ENCODE peak calls at places on chromosomes 4 and X, in four cellular contexts. N, F, E and G are unnamed samples.

GRCh38 chr4:184267206-184267608 is 49.5 kb upstream of the ENPP6 start:
- DNase-seq in N (no peak), F (no peak), E (no peak), G (no peak)

GRCh38 chrX:13855689-13856425 is 39.0 kb upstream of the GPM6B start:
- DNase-seq in N (no peak), F (no peak), E (no peak), G (no peak)

GRCh38 chr4:78653655-78654054 is 102.1 kb downstream of the ANXA3 start:
- DNase-seq in N (no peak), F (no peak), E (no peak), G (no peak)

GRCh38 chr4:88244821-88245579 is 39.4 kb downstream of the PPM1K start:
- DNase-seq in N (no peak), F (no peak), E (no peak), G (no peak)

GRCh38 chr4:60562353-60562752 is 637.8 kb upstream of the ADGRL3 start:
- DNase-seq in N (no peak), F (no peak), E (no peak), G (no peak)

GRCh38 chrX:107602694-107603239 is 25.5 kb upstream of the PRPS1 start:
- DNase-seq in N (no peak), F (no peak), E (no peak), G (no peak)

GRCh38 chr4:11495291-11495690 is 66.6 kb upstream of the HS3ST1 start:
- DNase-seq in N (no peak), F (no peak), E (no peak), G (no peak)

GRCh38 chr4:114108869-114109268 is 129.4 kb upstream of the ARSJ start:
- DNase-seq in N (no peak), F (no peak), E (no peak), G (peak)

GRCh38 chr4:11424000-11424399 is 4.7 kb downstream of the HS3ST1 start:
- DNase-seq in N (no peak), F (no peak), E (no peak), G (peak)

GRCh38 chr4:107278791-107279481 is 242.8 kb upstream of the DKK2 start:
- DNase-seq in N (no peak), F (no peak), E (no peak), G (peak)

GRCh38 chr4:143986173-143986572 is 33.0 kb downstream of the GYPB start:
- DNase-seq in N (no peak), F (no peak), E (no peak), G (no peak)

GRCh38 chr4:2843023-2843908 is at the start of gene ADD1:
- DNase-seq in N (peak), F (peak), E (peak), G (peak)

GRCh38 chrX:143701460-143701859 is 19.1 kb downstream of the SPANXN2 start:
- DNase-seq in N (no peak), F (no peak), E (no peak), G (no peak)

GRCh38 chrX:45758319-45758718 is 557.6 kb upstream of the DIPK2B start:
- DNase-seq in N (no peak), F (no peak), E (no peak), G (no peak)

GRCh38 chrX:48913605-48914366 is 2.3 kb upstream of the SLC35A2 start:
- DNase-seq in N (no peak), F (no peak), E (no peak), G (no peak)

GRCh38 chr4:153296424-153296823 is 48.1 kb upstream of the MND1 start:
- DNase-seq in N (peak), F (no peak), E (no peak), G (no peak)

GRCh38 chrX:73267206-73267605 is 52.6 kb upstream of the NAP1L2 start:
- DNase-seq in N (no peak), F (no peak), E (no peak), G (no peak)

GRCh38 chrX:150813922-150814321 is 84.5 kb downstream of the CD99L2 start:
- DNase-seq in N (no peak), F (no peak), E (no peak), G (no peak)

GRCh38 chr4:86441175-86441960 is 81.5 kb upstream of the MAPK10 start:
- DNase-seq in N (no peak), F (no peak), E (no peak), G (no peak)

GRCh38 chr4:86388252-86388651 is 28.4 kb upstream of the MAPK10 start:
- DNase-seq in N (no peak), F (no peak), E (no peak), G (no peak)

GRCh38 chr4:83248486-83248885 is 36.1 kb downstream of the COQ2 start:
- DNase-seq in N (no peak), F (no peak), E (no peak), G (no peak)

GRCh38 chr4:148834804-148835598 is 392.8 kb upstream of the NR3C2 start:
- DNase-seq in N (peak), F (no peak), E (peak), G (no peak)

GRCh38 chr4:150136036-150136435 is 57.8 kb downstream of the DCLK2 start:
- DNase-seq in N (no peak), F (no peak), E (no peak), G (no peak)
- H3K27ac ChIP-seq in N (no peak), F (no peak), E (no peak), G (no peak)

GRCh38 chr4:23874536-23874901 is 15.3 kb downstream of the PPARGC1A start:
- DNase-seq in N (no peak), F (no peak), E (no peak), G (peak)
- H3K27ac ChIP-seq in N (no peak), F (no peak), E (no peak), G (peak)

GRCh38 chr4:26384380-26385057 is 63.7 kb downstream of the RBPJ start:
- DNase-seq in N (no peak), F (no peak), E (no peak), G (no peak)

GRCh38 chr4:26380740-26381139 is 59.9 kb downstream of the RBPJ start:
- DNase-seq in N (no peak), F (no peak), E (no peak), G (no peak)

GRCh38 chr4:26375589-26375988 is 54.8 kb downstream of the RBPJ start:
- DNase-seq in N (no peak), F (no peak), E (no peak), G (no peak)

GRCh38 chr4:26377352-26378311 is 56.8 kb downstream of the RBPJ start:
- DNase-seq in N (no peak), F (no peak), E (no peak), G (no peak)

GRCh38 chr4:26379837-26380236 is 59.0 kb downstream of the RBPJ start:
- DNase-seq in N (no peak), F (no peak), E (no peak), G (no peak)
- H3K27ac ChIP-seq in N (no peak), F (no peak), E (no peak), G (no peak)

GRCh38 chr4:108532187-108532586 is 88.2 kb upstream of the RPL34 start:
- DNase-seq in N (no peak), F (no peak), E (no peak), G (no peak)
- H3K27ac ChIP-seq in N (no peak), F (no peak), E (no peak), G (no peak)

GRCh38 chr4:38562751-38563198 is 101.2 kb upstream of the KLF3 start:
- DNase-seq in N (peak), F (no peak), E (no peak), G (peak)

GRCh38 chr4:38566811-38567398 is 97.1 kb upstream of the KLF3 start:
- DNase-seq in N (no peak), F (no peak), E (no peak), G (no peak)

GRCh38 chr4:38560763-38561558 is 103.0 kb upstream of the KLF3 start:
- DNase-seq in N (no peak), F (no peak), E (no peak), G (no peak)

GRCh38 chr4:38565271-38566199 is 98.5 kb upstream of the KLF3 start:
- DNase-seq in N (no peak), F (no peak), E (no peak), G (no peak)

DNA sequence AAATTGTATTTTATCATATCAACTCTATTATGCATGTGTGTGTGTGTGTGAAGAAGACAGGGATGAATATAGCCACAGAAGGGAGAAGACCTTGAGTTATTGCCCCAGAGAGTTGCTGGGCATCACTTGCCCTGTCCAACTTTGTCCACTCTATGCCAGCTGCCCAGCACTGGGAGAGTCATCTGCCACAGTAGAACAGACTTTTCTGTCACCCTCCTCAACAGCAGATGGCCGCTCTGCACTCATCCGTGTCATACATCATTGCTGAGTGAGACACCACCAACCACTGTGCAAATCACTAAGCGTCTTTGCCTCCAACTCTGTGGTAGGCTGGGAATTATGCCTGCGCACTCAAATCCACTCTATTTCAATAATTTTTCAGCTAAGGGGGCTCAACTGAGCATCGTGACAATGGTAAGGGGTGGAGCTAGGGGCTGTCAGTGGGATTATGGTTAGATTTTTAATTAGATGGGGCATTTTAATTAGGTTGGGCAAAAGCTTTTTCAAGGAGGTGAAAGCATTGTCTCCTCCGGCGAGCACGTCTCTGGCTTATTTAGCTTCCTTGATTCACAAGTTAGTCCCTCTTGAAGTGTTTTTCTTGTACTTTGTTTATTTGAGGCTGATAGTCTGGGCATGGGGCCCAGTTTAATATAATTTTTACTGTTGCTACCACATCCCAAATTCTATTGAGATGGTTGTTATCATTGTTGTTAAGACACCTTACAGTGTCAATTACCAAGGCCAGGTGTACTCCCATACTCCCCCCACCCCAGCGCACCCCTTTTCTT is 100.1 kb upstream of the KLF3 start:
- DNase-seq in N (no peak), F (peak), E (no peak), G (no peak)
- H3K27ac ChIP-seq in N (no peak), F (peak), E (no peak), G (no peak)